ENCODE peak calls at places on chromosomes 6 and 20, in six cellular contexts. U is A549, J is WTC11, T is H1, W is HepG2, P is endothelial cell of umbilical vein. Q is an unnamed sample.

GRCh38 chr20:38725959-38726848 is 1.9 kb downstream of the SLC32A1 start:
- DNase-seq in U (peak), T (no peak), J (peak), W (peak), P (peak), Q (peak)

GRCh38 chr20:38658879-38659612 is 57.4 kb downstream of the ARHGAP40 start:
- DNase-seq in U (peak), T (no peak), W (peak), J (peak), P (peak), Q (peak)

GRCh38 chr20:3163099-3164042 is 3.7 kb upstream of the FASTKD5 start:
- DNase-seq in T (no peak), U (no peak), P (no peak), J (no peak), W (no peak), Q (no peak)

GRCh38 chr20:20525214-20525613 is 157.3 kb downstream of the INSM1 start:
- DNase-seq in J (no peak), T (no peak), W (no peak), U (no peak), P (no peak), Q (no peak)

GRCh38 chr6:39962831-39963230 is 28.6 kb upstream of the MOCS1 start:
- DNase-seq in J (no peak), P (no peak), U (no peak), W (no peak), T (no peak), Q (no peak)

GRCh38 chr6:16238057-16238657 is at the start of gene GMPR:
- DNase-seq in U (no peak), W (no peak), T (no peak), P (peak), J (peak), Q (peak)

GRCh38 chr6:4800662-4801061 is 24.5 kb downstream of the CDYL start:
- DNase-seq in T (no peak), J (no peak), U (peak), W (no peak), P (peak), Q (no peak)

GRCh38 chr20:56575157-56575556 is 42.1 kb downstream of the FAM209B start:
- DNase-seq in W (no peak), T (no peak), J (no peak), U (no peak), P (no peak), Q (no peak)

GRCh38 chr6:163414367-163415175 is at the start of gene QKI:
- DNase-seq in P (peak), U (peak), J (peak), T (no peak), W (peak), Q (peak)

GRCh38 chr6:170271771-170272314 is 19.0 kb downstream of the DLL1 start:
- DNase-seq in J (no peak), W (no peak), U (no peak), T (no peak), P (no peak), Q (no peak)

GRCh38 chr20:40979247-40979646 is 49.4 kb upstream of the TOP1 start:
- DNase-seq in U (no peak), T (no peak), J (no peak), W (no peak), P (no peak), Q (no peak)

GRCh38 chr6:80608881-80609280 is 502.4 kb downstream of the BCKDHB start:
- DNase-seq in T (no peak), U (no peak), P (no peak), W (no peak), J (no peak), Q (no peak)

GRCh38 chr6:1197309-1197708 is 114.6 kb upstream of the FOXQ1 start:
- DNase-seq in W (no peak), J (no peak), T (no peak), U (no peak), P (no peak), Q (no peak)

GRCh38 chr20:24275946-24276705 is 193.3 kb upstream of the SYNDIG1 start:
- DNase-seq in U (no peak), W (no peak), P (no peak), T (no peak), J (no peak), Q (no peak)

GRCh38 chr20:45343867-45344721 is 4.1 kb downstream of the SDC4 start:
- DNase-seq in T (no peak), W (peak), P (peak), J (no peak), U (peak), Q (peak)

GRCh38 chr6:111805511-111806181 is 67.6 kb downstream of the FYN start:
- DNase-seq in W (no peak), T (no peak), J (no peak), U (no peak), P (peak), Q (no peak)

GRCh38 chr6:132218063-132218696 is 183.1 kb downstream of the MOXD1 start:
- DNase-seq in W (peak), T (no peak), J (no peak), U (no peak), P (peak), Q (no peak)

GRCh38 chr6:165850434-165851019 is 187.5 kb upstream of the PDE10A start:
- DNase-seq in U (peak), J (peak), P (peak), W (peak), T (no peak), Q (peak)

GRCh38 chr6:161104966-161105365 is 113.4 kb downstream of the MAP3K4 start:
- DNase-seq in W (no peak), J (no peak), U (no peak), T (no peak), P (no peak), Q (no peak)

GRCh38 chr6:39088331-39088730 is 26.7 kb downstream of the SAYSD1 start:
- DNase-seq in T (peak), U (peak), J (peak), P (peak), W (peak), Q (peak)

GRCh38 chr6:28866342-28867077 is 57.3 kb downstream of the TRIM27 start:
- DNase-seq in T (no peak), P (peak), J (peak), U (peak), W (peak), Q (no peak)

GRCh38 chr6:128500017-128500416 is 20.4 kb downstream of the PTPRK start:
- DNase-seq in P (no peak), J (no peak), U (peak), W (peak), T (no peak), Q (no peak)

GRCh38 chr20:31860431-31861345 is 9.6 kb downstream of the DUSP15 start:
- DNase-seq in W (no peak), T (no peak), U (peak), P (no peak), J (peak), Q (peak)

GRCh38 chr6:163585932-163586437 is 171.5 kb downstream of the QKI start:
- DNase-seq in P (peak), W (no peak), T (no peak), U (peak), J (no peak), Q (peak)

GRCh38 chr6:129686941-129687627 is 22.9 kb downstream of the ARHGAP18 start:
- DNase-seq in U (no peak), J (no peak), P (no peak), W (no peak), T (no peak), Q (peak)

GRCh38 chr6:126633362-126633761 is 293.4 kb downstream of the CENPW start:
- DNase-seq in W (no peak), U (no peak), P (no peak), J (no peak), T (no peak), Q (no peak)

GRCh38 chr6:119446623-119447008 is 97.1 kb upstream of the MAN1A1 start:
- DNase-seq in U (no peak), P (no peak), T (no peak), W (no peak), J (no peak), Q (peak)

GRCh38 chr6:108524528-108525218 is 36.0 kb upstream of the FOXO3 start:
- DNase-seq in W (no peak), J (no peak), P (no peak), U (no peak), T (no peak), Q (no peak)

GRCh38 chr6:141848029-141848890 is 284.5 kb upstream of the GJE1 start:
- DNase-seq in U (no peak), P (no peak), W (no peak), T (no peak), J (no peak), Q (no peak)

GRCh38 chr20:64041781-64042771 is 6.1 kb downstream of the C20orf204 start:
- DNase-seq in P (peak), U (no peak), W (no peak), T (no peak), J (no peak), Q (peak)

GRCh38 chr6:87312860-87313259 is 9.5 kb upstream of the SMIM8 start:
- DNase-seq in J (no peak), T (no peak), U (no peak), P (no peak), W (no peak), Q (no peak)

GRCh38 chr6:123380257-123380656 is 256.5 kb downstream of the TRDN start:
- DNase-seq in T (peak), J (no peak), P (peak), U (peak), W (peak), Q (no peak)

GRCh38 chr20:53839423-53840176 is 230.8 kb downstream of the BCAS1 start:
- DNase-seq in U (no peak), W (no peak), T (no peak), J (no peak), P (no peak), Q (no peak)

GRCh38 chr6:56021943-56022342 is 146.6 kb upstream of the BMP5 start:
- DNase-seq in J (peak), U (no peak), W (no peak), T (peak), P (no peak), Q (no peak)

GRCh38 chr6:157962601-157963084 is 19.0 kb upstream of the SYNJ2 start:
- DNase-seq in P (peak), J (no peak), U (no peak), W (no peak), T (no peak), Q (peak)

GRCh38 chr6:65112435-65112834 is 594.6 kb downstream of the EYS start:
- DNase-seq in J (no peak), U (no peak), P (no peak), W (no peak), T (no peak), Q (no peak)

GRCh38 chr6:116286773-116287358 is 7.1 kb upstream of the TSPYL1 start:
- DNase-seq in J (no peak), P (no peak), W (no peak), T (no peak), U (no peak), Q (no peak)

GRCh38 chr6:51099201-51099600 is 280.5 kb downstream of the TFAP2B start:
- DNase-seq in P (no peak), J (no peak), T (no peak), W (no peak), U (no peak), Q (no peak)

GRCh38 chr6:43286995-43287716 is 10.9 kb upstream of the SLC22A7 start:
- DNase-seq in W (peak), J (no peak), U (no peak), T (no peak), P (no peak), Q (peak)
- TF ChIP-seq JUN in W (peak), J (no peak), U (no peak), T (no peak), P (no peak), Q (no peak)

GRCh38 chr6:42961020-42961470 is 491 bp downstream of the GNMT start:
- DNase-seq in U (no peak), J (no peak), T (no peak), P (no peak), W (peak), Q (no peak)

GRCh38 chr6:42962096-42962495 is 1.5 kb downstream of the GNMT start:
- DNase-seq in J (no peak), W (no peak), P (no peak), U (no peak), T (no peak), Q (no peak)

GRCh38 chr6:42959917-42960242 is 674 bp upstream of the GNMT start:
- DNase-seq in T (no peak), J (no peak), P (no peak), W (no peak), U (no peak), Q (no peak)

GRCh38 chr6:42962502-42963178 is 2.1 kb downstream of the GNMT start:
- DNase-seq in J (no peak), U (no peak), T (no peak), W (no peak), P (no peak), Q (no peak)

GRCh38 chr6:42960243-42961019 is at the start of gene GNMT:
- DNase-seq in U (peak), W (peak), J (peak), T (no peak), P (peak), Q (no peak)
- TF ChIP-seq JUN in U (no peak), W (no peak), J (no peak), T (no peak), P (no peak), Q (no peak)

GRCh38 chr6:88422831-88423230 is 256.7 kb upstream of the CNR1 start:
- DNase-seq in J (peak), P (no peak), T (no peak), U (peak), W (no peak), Q (no peak)
- TF ChIP-seq JUN in J (no peak), P (no peak), T (no peak), U (no peak), W (no peak), Q (no peak)

DNA sequence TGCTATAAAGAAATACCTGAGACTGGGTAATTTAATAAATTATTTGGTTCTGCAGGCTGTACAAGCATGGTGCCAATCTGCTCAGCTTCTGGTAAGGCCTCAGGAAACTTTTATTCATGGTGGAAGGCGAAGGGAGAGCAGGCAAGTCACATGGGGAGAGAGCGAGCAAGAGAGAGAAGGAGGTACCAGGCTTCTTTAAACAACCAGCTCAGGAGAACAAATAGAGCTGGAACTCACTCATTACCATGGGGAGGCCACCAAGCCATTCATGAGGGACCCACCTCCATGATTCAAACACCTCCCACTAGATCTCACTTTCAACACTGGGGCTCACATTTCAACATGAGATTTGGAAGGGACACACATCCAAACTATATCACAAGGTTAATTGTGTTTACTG is 44.9 kb upstream of the CRISP1 start:
- DNase-seq in P (no peak), U (no peak), T (no peak), W (no peak), J (no peak), Q (no peak)
- TF ChIP-seq JUN in P (no peak), U (no peak), T (no peak), W (no peak), J (no peak), Q (no peak)

GRCh38 chr20:61897401-61898295 is 168.0 kb downstream of the TAF4 start:
- DNase-seq in J (no peak), T (no peak), W (no peak), P (no peak), U (no peak), Q (no peak)

GRCh38 chr20:61895686-61896057 is 170.0 kb downstream of the TAF4 start:
- DNase-seq in T (no peak), P (no peak), J (no peak), W (no peak), U (no peak), Q (no peak)

GRCh38 chr20:61895016-61895415 is 170.7 kb downstream of the TAF4 start:
- DNase-seq in P (no peak), J (no peak), W (no peak), U (no peak), T (no peak), Q (no peak)

GRCh38 chr20:61898405-61898804 is 167.3 kb downstream of the TAF4 start:
- DNase-seq in T (no peak), P (no peak), U (no peak), J (no peak), W (no peak), Q (no peak)

GRCh38 chr20:61896058-61896961 is 169.4 kb downstream of the TAF4 start:
- DNase-seq in T (peak), W (peak), U (peak), P (peak), J (peak), Q (peak)
- TF ChIP-seq JUN in T (no peak), W (no peak), U (no peak), P (no peak), J (no peak), Q (no peak)

Q was measured in K562.